ENCODE peak calls at places on chromosomes 6 and 20, in seven cellular contexts. S is activated T-cell treated with anti-CD3 and anti-CD28 coated beads for 1 hour; V is anterior cingulate cortex; X is stimulated activated CD8-positive, alpha-beta memory T cell treated with anti-CD3 and anti-CD28 coated beads, Interleukin-15, amount 100 ng/mL, for 24 hours; Z is ureter; F is lower lobe of right lung; T is progenitor cell of endocrine pancreas. Y is an unnamed sample.

GRCh38 chr6:16334671-16335070 is 96.3 kb downstream of the GMPR start:
- DNase-seq in S (no peak), T (no peak), Z (peak), F (no peak), V (no peak), X (no peak), Y (peak)

GRCh38 chr20:58001381-58001780 is 227.1 kb downstream of the ANKRD60 start:
- DNase-seq in F (no peak), Z (no peak), S (no peak), V (no peak), X (no peak), T (no peak), Y (peak)

GRCh38 chr6:107673076-107673494 is 151.0 kb downstream of the SCML4 start:
- DNase-seq in Z (no peak), S (no peak), V (no peak), X (no peak), T (no peak), F (no peak), Y (no peak)

GRCh38 chr20:63706852-63707557 is 771 bp downstream of the ARFRP1 start:
- DNase-seq in F (peak), X (no peak), S (peak), V (no peak), T (peak), Z (peak), Y (peak)

GRCh38 chr6:143753678-143754077 is 75.9 kb downstream of the PHACTR2 start:
- DNase-seq in V (no peak), S (no peak), X (no peak), T (no peak), F (no peak), Z (no peak), Y (no peak)

GRCh38 chr20:33261465-33261864 is 21.5 kb upstream of the BPIFB1 start:
- DNase-seq in S (no peak), F (no peak), T (no peak), V (no peak), X (no peak), Z (no peak), Y (no peak)

GRCh38 chr6:71730284-71730683 is 156.1 kb upstream of the RIMS1 start:
- DNase-seq in S (no peak), V (no peak), T (no peak), Z (no peak), X (no peak), F (no peak), Y (no peak)

GRCh38 chr6:37657117-37657886 is 40.4 kb downstream of the MDGA1 start:
- DNase-seq in T (no peak), X (no peak), S (no peak), F (no peak), V (no peak), Z (peak), Y (peak)

GRCh38 chr6:85574932-85575598 is 18.6 kb downstream of the SNX14 start:
- DNase-seq in S (no peak), T (no peak), F (no peak), X (no peak), V (no peak), Z (no peak), Y (peak)

GRCh38 chr6:138656278-138656803 is 117.2 kb upstream of the CCDC28A start:
- DNase-seq in F (no peak), Z (no peak), X (no peak), T (no peak), S (no peak), V (no peak), Y (no peak)

Y was measured in Daoy.